ENCODE peak calls at places on chromosomes 4 and X, in seven cellular contexts. One of them, this sample, is unnamed.

GRCh38 chr4:65834707-65835106 is 164.4 kb upstream of the EPHA5 start:
- DNase-seq in suprapubic skin: no peak
- DNase-seq in GM12892: no peak
- DNase-seq in esophagus muscularis mucosa: no peak
- DNase-seq in vagina: no peak
- DNase-seq in breast epithelium: no peak
- DNase-seq in upper lobe of left lung: no peak
- DNase-seq in this sample: no peak

GRCh38 chr4:16205298-16206164 is 20.7 kb downstream of the TAPT1 start:
- DNase-seq in suprapubic skin: no peak
- DNase-seq in GM12892: no peak
- DNase-seq in esophagus muscularis mucosa: no peak
- DNase-seq in vagina: no peak
- DNase-seq in breast epithelium: no peak
- DNase-seq in upper lobe of left lung: no peak
- DNase-seq in this sample: no peak

GRCh38 chrX:44484607-44485146 is 58.0 kb downstream of the FUNDC1 start:
- DNase-seq in suprapubic skin: no peak
- DNase-seq in GM12892: no peak
- DNase-seq in esophagus muscularis mucosa: no peak
- DNase-seq in vagina: no peak
- DNase-seq in breast epithelium: no peak
- DNase-seq in upper lobe of left lung: no peak
- DNase-seq in this sample: no peak

GRCh38 chrX:129689881-129690280 is 35.1 kb upstream of the APLN start:
- DNase-seq in suprapubic skin: no peak
- DNase-seq in GM12892: no peak
- DNase-seq in esophagus muscularis mucosa: peak
- DNase-seq in vagina: no peak
- DNase-seq in breast epithelium: no peak
- DNase-seq in upper lobe of left lung: no peak
- DNase-seq in this sample: no peak

GRCh38 chr4:189304179-189304578 is 636.5 kb upstream of the FRG1 start:
- DNase-seq in suprapubic skin: no peak
- DNase-seq in GM12892: no peak
- DNase-seq in esophagus muscularis mucosa: no peak
- DNase-seq in vagina: no peak
- DNase-seq in breast epithelium: no peak
- DNase-seq in upper lobe of left lung: no peak
- DNase-seq in this sample: no peak

GRCh38 chr4:78865451-78865850 is 73.8 kb downstream of the PAQR3 start:
- DNase-seq in suprapubic skin: no peak
- DNase-seq in GM12892: no peak
- DNase-seq in esophagus muscularis mucosa: no peak
- DNase-seq in vagina: no peak
- DNase-seq in breast epithelium: no peak
- DNase-seq in upper lobe of left lung: no peak
- DNase-seq in this sample: no peak

GRCh38 chr4:57501715-57502114 is 391.5 kb upstream of the IGFBP7 start:
- DNase-seq in suprapubic skin: no peak
- DNase-seq in GM12892: no peak
- DNase-seq in esophagus muscularis mucosa: no peak
- DNase-seq in vagina: no peak
- DNase-seq in breast epithelium: no peak
- DNase-seq in upper lobe of left lung: no peak
- DNase-seq in this sample: no peak

GRCh38 chrX:12844319-12844718 is 22.6 kb upstream of the TLR7 start:
- DNase-seq in suprapubic skin: no peak
- DNase-seq in GM12892: no peak
- DNase-seq in esophagus muscularis mucosa: no peak
- DNase-seq in vagina: no peak
- DNase-seq in breast epithelium: no peak
- DNase-seq in upper lobe of left lung: no peak
- DNase-seq in this sample: no peak

GRCh38 chrX:133437771-133438170 is 22.5 kb upstream of the GPC4 start:
- DNase-seq in suprapubic skin: no peak
- DNase-seq in GM12892: no peak
- DNase-seq in esophagus muscularis mucosa: no peak
- DNase-seq in vagina: no peak
- DNase-seq in breast epithelium: no peak
- DNase-seq in upper lobe of left lung: no peak
- DNase-seq in this sample: no peak

GRCh38 chrX:42565739-42566138 is 212.2 kb downstream of the PPP1R2C start:
- DNase-seq in suprapubic skin: no peak
- DNase-seq in GM12892: no peak
- DNase-seq in esophagus muscularis mucosa: no peak
- DNase-seq in vagina: no peak
- DNase-seq in breast epithelium: no peak
- DNase-seq in upper lobe of left lung: no peak
- DNase-seq in this sample: no peak

GRCh38 chr4:10082047-10082446 is 34.6 kb downstream of the WDR1 start:
- DNase-seq in suprapubic skin: no peak
- DNase-seq in GM12892: peak
- DNase-seq in esophagus muscularis mucosa: no peak
- DNase-seq in vagina: no peak
- DNase-seq in breast epithelium: no peak
- DNase-seq in upper lobe of left lung: peak
- DNase-seq in this sample: peak

GRCh38 chr4:185016946-185017797 is 1.1 kb upstream of the HELT start:
- DNase-seq in suprapubic skin: no peak
- DNase-seq in GM12892: no peak
- DNase-seq in esophagus muscularis mucosa: no peak
- DNase-seq in vagina: no peak
- DNase-seq in breast epithelium: no peak
- DNase-seq in upper lobe of left lung: no peak
- DNase-seq in this sample: no peak

GRCh38 chrX:22090181-22090580 is 58.1 kb downstream of the PHEX start:
- DNase-seq in suprapubic skin: no peak
- DNase-seq in GM12892: no peak
- DNase-seq in esophagus muscularis mucosa: no peak
- DNase-seq in vagina: no peak
- DNase-seq in breast epithelium: no peak
- DNase-seq in upper lobe of left lung: no peak
- DNase-seq in this sample: no peak

DNA sequence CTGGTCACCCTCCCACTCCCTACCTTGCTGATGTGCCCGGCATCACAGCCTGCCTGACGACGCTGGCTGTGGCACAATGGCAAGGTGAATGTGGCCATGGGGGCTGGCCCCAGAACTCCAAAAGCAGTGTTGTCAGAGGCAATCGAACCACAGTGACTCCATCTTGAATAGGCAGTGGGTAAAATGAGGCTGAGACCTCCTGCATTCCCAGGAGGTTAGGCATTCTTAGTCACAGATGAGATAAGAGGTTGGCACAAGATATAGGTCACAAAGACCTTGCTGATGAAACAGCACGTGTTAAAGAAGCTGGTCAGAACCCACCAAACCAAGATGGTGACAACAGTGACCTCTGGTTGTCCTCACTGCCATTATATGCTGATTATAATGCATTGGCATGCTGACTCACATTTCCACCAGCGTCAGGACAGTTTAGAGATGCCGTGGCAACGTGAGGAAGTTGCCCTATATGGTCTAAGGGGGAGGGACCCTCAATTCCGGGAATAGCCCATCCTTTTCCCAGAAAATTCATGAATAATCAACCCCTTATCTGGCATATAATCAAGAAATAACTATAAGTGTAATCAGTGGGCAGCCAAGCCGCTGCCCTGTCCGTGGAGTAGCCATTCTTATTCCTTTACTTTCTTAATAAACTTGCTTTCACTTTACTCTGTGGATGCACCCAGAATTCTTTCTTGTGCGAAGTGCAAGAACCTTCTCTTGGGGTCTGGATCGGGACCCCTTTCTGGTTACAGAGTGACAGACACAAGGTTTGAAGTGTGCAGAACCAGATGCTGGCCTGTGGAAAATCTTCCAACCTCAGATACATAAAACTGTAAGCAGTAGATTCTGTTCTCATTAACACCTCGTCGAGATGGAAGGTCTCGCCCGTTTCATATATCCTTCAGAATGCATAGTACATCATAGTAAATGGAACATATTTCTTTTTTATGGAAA is 26.8 kb upstream of the CLDN24 start:
- DNase-seq in suprapubic skin: no peak
- DNase-seq in GM12892: no peak
- DNase-seq in esophagus muscularis mucosa: no peak
- DNase-seq in vagina: no peak
- DNase-seq in breast epithelium: no peak
- DNase-seq in upper lobe of left lung: peak
- DNase-seq in this sample: no peak
- TF ChIP-seq POLR2AphosphoS5 in suprapubic skin: no peak
- TF ChIP-seq POLR2AphosphoS5 in GM12892: no peak
- TF ChIP-seq POLR2AphosphoS5 in esophagus muscularis mucosa: no peak
- TF ChIP-seq POLR2AphosphoS5 in vagina: no peak
- TF ChIP-seq POLR2AphosphoS5 in breast epithelium: no peak
- TF ChIP-seq POLR2AphosphoS5 in upper lobe of left lung: no peak
- TF ChIP-seq POLR2AphosphoS5 in this sample: no peak

GRCh38 chr4:141009931-141010330 is 123.3 kb downstream of the RNF150 start:
- DNase-seq in suprapubic skin: no peak
- DNase-seq in GM12892: no peak
- DNase-seq in esophagus muscularis mucosa: no peak
- DNase-seq in vagina: no peak
- DNase-seq in breast epithelium: no peak
- DNase-seq in upper lobe of left lung: no peak
- DNase-seq in this sample: no peak

GRCh38 chr4:141004844-141005243 is 128.4 kb downstream of the RNF150 start:
- DNase-seq in suprapubic skin: no peak
- DNase-seq in GM12892: no peak
- DNase-seq in esophagus muscularis mucosa: no peak
- DNase-seq in vagina: no peak
- DNase-seq in breast epithelium: no peak
- DNase-seq in upper lobe of left lung: no peak
- DNase-seq in this sample: no peak

GRCh38 chr4:141002323-141002805 is 130.9 kb downstream of the RNF150 start:
- DNase-seq in suprapubic skin: no peak
- DNase-seq in GM12892: no peak
- DNase-seq in esophagus muscularis mucosa: no peak
- DNase-seq in vagina: no peak
- DNase-seq in breast epithelium: no peak
- DNase-seq in upper lobe of left lung: no peak
- DNase-seq in this sample: peak

GRCh38 chr4:141003193-141003592 is 130.1 kb downstream of the RNF150 start:
- DNase-seq in suprapubic skin: no peak
- DNase-seq in GM12892: no peak
- DNase-seq in esophagus muscularis mucosa: no peak
- DNase-seq in vagina: no peak
- DNase-seq in breast epithelium: no peak
- DNase-seq in upper lobe of left lung: no peak
- DNase-seq in this sample: no peak

DNA sequence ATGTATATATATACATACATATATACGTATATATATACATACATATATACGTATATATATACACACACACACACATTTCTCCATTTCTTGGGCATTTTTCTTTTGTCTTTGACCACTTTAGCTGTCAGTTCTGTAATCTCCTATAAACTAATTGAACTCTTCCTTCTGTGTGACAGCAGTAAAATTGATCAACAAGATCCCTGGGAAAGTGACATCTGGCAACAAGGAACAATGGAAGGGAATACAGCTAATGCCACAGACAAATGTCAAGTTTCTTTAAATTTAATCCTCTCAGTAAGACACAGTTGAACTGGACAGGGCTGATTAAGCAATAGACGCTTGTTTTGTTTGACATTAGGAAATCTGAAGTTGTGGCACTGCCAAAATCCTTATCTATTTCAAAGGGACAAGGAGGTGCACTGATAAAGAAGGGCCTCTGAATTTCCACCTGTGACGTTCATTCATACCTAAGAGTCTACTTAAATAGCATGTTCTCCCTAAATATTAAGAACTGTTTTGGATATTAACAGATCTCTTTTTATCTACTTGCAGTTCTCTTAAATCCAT is 127.0 kb downstream of the RNF150 start:
- DNase-seq in suprapubic skin: no peak
- DNase-seq in GM12892: no peak
- DNase-seq in esophagus muscularis mucosa: no peak
- DNase-seq in vagina: no peak
- DNase-seq in breast epithelium: no peak
- DNase-seq in upper lobe of left lung: no peak
- DNase-seq in this sample: no peak
- TF ChIP-seq POLR2A in suprapubic skin: no peak
- TF ChIP-seq POLR2A in GM12892: no peak
- TF ChIP-seq POLR2A in esophagus muscularis mucosa: no peak
- TF ChIP-seq POLR2A in vagina: no peak
- TF ChIP-seq POLR2A in breast epithelium: no peak
- TF ChIP-seq POLR2A in upper lobe of left lung: no peak
- TF ChIP-seq POLR2A in this sample: no peak

GRCh38 chr4:76950846-76951321 is 1.3 kb downstream of the SEPTIN11 start:
- DNase-seq in suprapubic skin: no peak
- DNase-seq in GM12892: no peak
- DNase-seq in esophagus muscularis mucosa: no peak
- DNase-seq in vagina: no peak
- DNase-seq in breast epithelium: no peak
- DNase-seq in upper lobe of left lung: no peak
- DNase-seq in this sample: no peak
- TF ChIP-seq POLR2AphosphoS5 in suprapubic skin: no peak
- TF ChIP-seq POLR2AphosphoS5 in GM12892: no peak
- TF ChIP-seq POLR2AphosphoS5 in esophagus muscularis mucosa: no peak
- TF ChIP-seq POLR2AphosphoS5 in vagina: no peak
- TF ChIP-seq POLR2AphosphoS5 in breast epithelium: no peak
- TF ChIP-seq POLR2AphosphoS5 in upper lobe of left lung: no peak
- TF ChIP-seq POLR2AphosphoS5 in this sample: no peak

DNA sequence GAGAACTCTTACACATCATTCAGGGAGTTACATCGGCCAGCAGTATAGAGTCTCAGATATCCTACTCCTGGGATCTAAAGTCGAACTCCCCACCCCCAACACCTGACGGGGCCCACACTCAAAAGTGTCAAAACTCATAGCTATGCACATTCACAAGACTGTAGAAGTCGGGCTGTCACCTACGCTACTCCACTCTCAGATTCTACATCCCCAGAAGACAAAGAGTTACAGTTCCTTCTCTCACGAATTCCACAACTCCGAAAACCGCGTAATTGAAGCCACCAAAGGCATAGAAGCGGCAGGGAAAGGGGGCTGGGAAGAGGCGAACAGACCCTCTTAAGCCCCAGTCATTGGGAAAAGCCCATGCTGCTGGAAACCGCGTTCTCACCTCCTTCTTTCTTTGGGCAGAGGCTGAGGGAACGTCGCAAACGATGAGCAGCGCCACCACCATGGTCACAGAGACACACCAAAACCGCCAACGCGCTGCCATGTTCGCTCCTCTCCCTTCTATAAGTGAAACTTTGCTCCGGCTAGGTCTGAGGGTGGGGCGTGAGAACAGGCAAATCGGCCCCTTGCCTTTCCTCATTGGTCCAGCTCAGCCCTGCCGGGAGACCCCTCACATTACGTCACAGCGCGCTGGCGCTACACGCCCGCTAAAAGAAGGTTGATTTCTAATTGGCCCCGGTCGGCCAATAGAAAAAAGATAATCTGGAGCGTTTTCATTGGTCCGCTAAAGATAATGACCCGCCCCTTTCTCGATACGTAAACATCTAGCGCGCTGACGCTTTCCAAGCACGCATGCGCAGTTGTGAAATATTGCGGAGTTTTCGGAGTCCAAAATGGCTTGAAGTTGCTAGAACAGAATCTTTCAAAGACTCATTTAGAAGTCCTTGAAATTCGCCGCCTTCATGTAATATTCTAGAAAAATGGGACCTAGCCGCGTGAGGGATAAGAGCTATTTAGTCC is at the start of gene MAGT1:
- DNase-seq in suprapubic skin: peak
- DNase-seq in GM12892: peak
- DNase-seq in esophagus muscularis mucosa: peak
- DNase-seq in vagina: peak
- DNase-seq in breast epithelium: peak
- DNase-seq in upper lobe of left lung: peak
- DNase-seq in this sample: peak
- TF ChIP-seq POLR2A in suprapubic skin: no peak
- TF ChIP-seq POLR2A in GM12892: peak
- TF ChIP-seq POLR2A in esophagus muscularis mucosa: peak
- TF ChIP-seq POLR2A in vagina: peak
- TF ChIP-seq POLR2A in breast epithelium: peak
- TF ChIP-seq POLR2A in upper lobe of left lung: no peak
- TF ChIP-seq POLR2A in this sample: peak

This sample was measured in sigmoid colon.